ENCODE peak calls at places on chromosomes 2 and 18, in nine cellular contexts. One of them, this sample, is unnamed.

GRCh38 chr2:169260246-169260645 is 102.1 kb downstream of the LRP2 start:
- DNase-seq in HFF-Myc: no peak
- DNase-seq in HL-60: no peak
- DNase-seq in chondrocyte: no peak
- DNase-seq in IMR-90: no peak
- DNase-seq in nephron progenitor cell: no peak
- DNase-seq in psoas muscle: no peak
- DNase-seq in GM13976: no peak
- DNase-seq in AG04449: no peak
- DNase-seq in this sample: no peak

GRCh38 chr18:37085362-37085761 is 256.4 kb downstream of the KIAA1328 start:
- DNase-seq in GM13976: no peak
- DNase-seq in chondrocyte: no peak
- DNase-seq in IMR-90: no peak
- DNase-seq in nephron progenitor cell: no peak
- DNase-seq in HL-60: no peak
- DNase-seq in psoas muscle: no peak
- DNase-seq in AG04449: no peak
- DNase-seq in HFF-Myc: no peak
- DNase-seq in this sample: no peak

GRCh38 chr2:239155806-239156480 is 244.9 kb downstream of the HDAC4 start:
- DNase-seq in AG04449: no peak
- DNase-seq in IMR-90: no peak
- DNase-seq in HFF-Myc: no peak
- DNase-seq in HL-60: no peak
- DNase-seq in GM13976: no peak
- DNase-seq in psoas muscle: no peak
- DNase-seq in chondrocyte: peak
- DNase-seq in nephron progenitor cell: no peak
- DNase-seq in this sample: no peak

GRCh38 chr2:95670167-95670566 is 78.4 kb downstream of the TRIM43 start:
- DNase-seq in IMR-90: peak
- DNase-seq in chondrocyte: no peak
- DNase-seq in HFF-Myc: no peak
- DNase-seq in AG04449: peak
- DNase-seq in psoas muscle: no peak
- DNase-seq in HL-60: no peak
- DNase-seq in nephron progenitor cell: no peak
- DNase-seq in GM13976: no peak
- DNase-seq in this sample: no peak

GRCh38 chr18:51227660-51228059 is 30.2 kb upstream of the MEX3C start:
- DNase-seq in HFF-Myc: no peak
- DNase-seq in IMR-90: no peak
- DNase-seq in chondrocyte: no peak
- DNase-seq in HL-60: no peak
- DNase-seq in psoas muscle: no peak
- DNase-seq in GM13976: no peak
- DNase-seq in nephron progenitor cell: no peak
- DNase-seq in AG04449: no peak
- DNase-seq in this sample: no peak

GRCh38 chr18:73791081-73791480 is 356.6 kb downstream of the FBXO15 start:
- DNase-seq in chondrocyte: no peak
- DNase-seq in IMR-90: peak
- DNase-seq in AG04449: no peak
- DNase-seq in psoas muscle: no peak
- DNase-seq in HFF-Myc: peak
- DNase-seq in GM13976: no peak
- DNase-seq in nephron progenitor cell: no peak
- DNase-seq in HL-60: no peak
- DNase-seq in this sample: no peak

GRCh38 chr2:159185401-159186130 is 100.9 kb downstream of the WDSUB1 start:
- DNase-seq in nephron progenitor cell: no peak
- DNase-seq in HFF-Myc: no peak
- DNase-seq in AG04449: no peak
- DNase-seq in HL-60: no peak
- DNase-seq in GM13976: peak
- DNase-seq in psoas muscle: no peak
- DNase-seq in IMR-90: peak
- DNase-seq in chondrocyte: no peak
- DNase-seq in this sample: peak

GRCh38 chr2:231348173-231348572 is 47.3 kb upstream of the B3GNT7 start:
- DNase-seq in IMR-90: no peak
- DNase-seq in chondrocyte: no peak
- DNase-seq in psoas muscle: no peak
- DNase-seq in nephron progenitor cell: no peak
- DNase-seq in HFF-Myc: no peak
- DNase-seq in GM13976: no peak
- DNase-seq in AG04449: no peak
- DNase-seq in HL-60: no peak
- DNase-seq in this sample: no peak

GRCh38 chr18:74416124-74416523 is 41.0 kb downstream of the DIPK1C start:
- DNase-seq in IMR-90: no peak
- DNase-seq in GM13976: no peak
- DNase-seq in HL-60: no peak
- DNase-seq in nephron progenitor cell: no peak
- DNase-seq in AG04449: no peak
- DNase-seq in psoas muscle: no peak
- DNase-seq in HFF-Myc: no peak
- DNase-seq in chondrocyte: no peak
- DNase-seq in this sample: no peak

GRCh38 chr2:171436307-171436706 is 2.3 kb downstream of the DCAF17 start:
- DNase-seq in psoas muscle: no peak
- DNase-seq in chondrocyte: no peak
- DNase-seq in GM13976: no peak
- DNase-seq in HFF-Myc: no peak
- DNase-seq in AG04449: peak
- DNase-seq in nephron progenitor cell: no peak
- DNase-seq in HL-60: no peak
- DNase-seq in IMR-90: peak
- DNase-seq in this sample: no peak

GRCh38 chr2:227597993-227598392 is 700 bp upstream of the SCYGR2 start:
- DNase-seq in HFF-Myc: no peak
- DNase-seq in AG04449: no peak
- DNase-seq in psoas muscle: no peak
- DNase-seq in chondrocyte: no peak
- DNase-seq in IMR-90: no peak
- DNase-seq in nephron progenitor cell: no peak
- DNase-seq in GM13976: no peak
- DNase-seq in HL-60: no peak
- DNase-seq in this sample: no peak

GRCh38 chr18:60193780-60194179 is 178.8 kb downstream of the MC4R start:
- DNase-seq in HFF-Myc: no peak
- DNase-seq in psoas muscle: no peak
- DNase-seq in GM13976: no peak
- DNase-seq in HL-60: no peak
- DNase-seq in chondrocyte: no peak
- DNase-seq in AG04449: no peak
- DNase-seq in nephron progenitor cell: no peak
- DNase-seq in IMR-90: no peak
- DNase-seq in this sample: no peak

GRCh38 chr2:27033253-27033852 is 588 bp downstream of the TMEM214 start:
- DNase-seq in IMR-90: no peak
- DNase-seq in psoas muscle: no peak
- DNase-seq in chondrocyte: no peak
- DNase-seq in HFF-Myc: no peak
- DNase-seq in nephron progenitor cell: no peak
- DNase-seq in HL-60: no peak
- DNase-seq in GM13976: no peak
- DNase-seq in AG04449: no peak
- DNase-seq in this sample: no peak

GRCh38 chr2:241835605-241836004 is 23.1 kb downstream of the PDCD1 start:
- DNase-seq in HFF-Myc: no peak
- DNase-seq in chondrocyte: no peak
- DNase-seq in nephron progenitor cell: no peak
- DNase-seq in AG04449: no peak
- DNase-seq in IMR-90: no peak
- DNase-seq in psoas muscle: no peak
- DNase-seq in GM13976: no peak
- DNase-seq in HL-60: no peak
- DNase-seq in this sample: peak

GRCh38 chr2:242019344-242019743 is 149.8 kb downstream of the RTP5 start:
- DNase-seq in chondrocyte: no peak
- DNase-seq in IMR-90: no peak
- DNase-seq in HFF-Myc: no peak
- DNase-seq in nephron progenitor cell: no peak
- DNase-seq in AG04449: no peak
- DNase-seq in psoas muscle: no peak
- DNase-seq in HL-60: no peak
- DNase-seq in GM13976: no peak
- DNase-seq in this sample: no peak

GRCh38 chr2:48187503-48187902 is 281.2 kb upstream of the FBXO11 start:
- DNase-seq in IMR-90: no peak
- DNase-seq in chondrocyte: no peak
- DNase-seq in GM13976: no peak
- DNase-seq in HL-60: no peak
- DNase-seq in HFF-Myc: no peak
- DNase-seq in AG04449: no peak
- DNase-seq in psoas muscle: no peak
- DNase-seq in nephron progenitor cell: no peak
- DNase-seq in this sample: no peak

GRCh38 chr2:162232611-162233115 is 10.6 kb downstream of the FAP start:
- DNase-seq in chondrocyte: no peak
- DNase-seq in HFF-Myc: no peak
- DNase-seq in GM13976: no peak
- DNase-seq in psoas muscle: no peak
- DNase-seq in HL-60: no peak
- DNase-seq in IMR-90: no peak
- DNase-seq in nephron progenitor cell: no peak
- DNase-seq in AG04449: no peak
- DNase-seq in this sample: no peak

GRCh38 chr2:134217316-134217715 is 36.6 kb upstream of the MGAT5 start:
- DNase-seq in nephron progenitor cell: no peak
- DNase-seq in GM13976: no peak
- DNase-seq in IMR-90: no peak
- DNase-seq in HFF-Myc: no peak
- DNase-seq in HL-60: no peak
- DNase-seq in chondrocyte: no peak
- DNase-seq in psoas muscle: no peak
- DNase-seq in AG04449: no peak
- DNase-seq in this sample: peak

GRCh38 chr2:134218928-134219707 is 34.8 kb upstream of the MGAT5 start:
- DNase-seq in GM13976: no peak
- DNase-seq in nephron progenitor cell: no peak
- DNase-seq in HL-60: peak
- DNase-seq in IMR-90: no peak
- DNase-seq in psoas muscle: no peak
- DNase-seq in chondrocyte: no peak
- DNase-seq in HFF-Myc: no peak
- DNase-seq in AG04449: no peak
- DNase-seq in this sample: peak

GRCh38 chr2:134217924-134218323 is 35.9 kb upstream of the MGAT5 start:
- DNase-seq in nephron progenitor cell: no peak
- DNase-seq in HFF-Myc: no peak
- DNase-seq in psoas muscle: no peak
- DNase-seq in HL-60: peak
- DNase-seq in AG04449: no peak
- DNase-seq in IMR-90: peak
- DNase-seq in GM13976: no peak
- DNase-seq in chondrocyte: no peak
- DNase-seq in this sample: peak

GRCh38 chr2:134220525-134220924 is 33.3 kb upstream of the MGAT5 start:
- DNase-seq in AG04449: no peak
- DNase-seq in GM13976: no peak
- DNase-seq in chondrocyte: no peak
- DNase-seq in HL-60: peak
- DNase-seq in HFF-Myc: no peak
- DNase-seq in nephron progenitor cell: no peak
- DNase-seq in IMR-90: no peak
- DNase-seq in psoas muscle: no peak
- DNase-seq in this sample: no peak

GRCh38 chr2:134218414-134218813 is 35.5 kb upstream of the MGAT5 start:
- DNase-seq in HL-60: peak
- DNase-seq in chondrocyte: no peak
- DNase-seq in nephron progenitor cell: no peak
- DNase-seq in psoas muscle: no peak
- DNase-seq in HFF-Myc: no peak
- DNase-seq in AG04449: no peak
- DNase-seq in GM13976: no peak
- DNase-seq in IMR-90: no peak
- DNase-seq in this sample: peak
- TF ChIP-seq CTCF in HL-60: no peak
- TF ChIP-seq CTCF in chondrocyte: no peak
- TF ChIP-seq CTCF in nephron progenitor cell: no peak
- TF ChIP-seq CTCF in psoas muscle: no peak
- TF ChIP-seq CTCF in HFF-Myc: no peak
- TF ChIP-seq CTCF in AG04449: no peak
- TF ChIP-seq CTCF in GM13976: no peak
- TF ChIP-seq CTCF in IMR-90: no peak
- TF ChIP-seq CTCF in this sample: peak

GRCh38 chr2:77954931-77955330 is 432.8 kb upstream of the LRRTM4 start:
- DNase-seq in HFF-Myc: no peak
- DNase-seq in AG04449: no peak
- DNase-seq in nephron progenitor cell: no peak
- DNase-seq in IMR-90: no peak
- DNase-seq in HL-60: no peak
- DNase-seq in psoas muscle: no peak
- DNase-seq in GM13976: no peak
- DNase-seq in chondrocyte: no peak
- DNase-seq in this sample: no peak
- TF ChIP-seq CTCF in HFF-Myc: peak
- TF ChIP-seq CTCF in AG04449: no peak
- TF ChIP-seq CTCF in nephron progenitor cell: no peak
- TF ChIP-seq CTCF in IMR-90: no peak
- TF ChIP-seq CTCF in HL-60: no peak
- TF ChIP-seq CTCF in psoas muscle: no peak
- TF ChIP-seq CTCF in GM13976: no peak
- TF ChIP-seq CTCF in chondrocyte: no peak
- TF ChIP-seq CTCF in this sample: peak

GRCh38 chr2:202346180-202346579 is 29.9 kb upstream of the BMPR2 start:
- DNase-seq in HL-60: no peak
- DNase-seq in AG04449: no peak
- DNase-seq in GM13976: no peak
- DNase-seq in nephron progenitor cell: no peak
- DNase-seq in chondrocyte: no peak
- DNase-seq in psoas muscle: no peak
- DNase-seq in IMR-90: no peak
- DNase-seq in HFF-Myc: no peak
- DNase-seq in this sample: no peak
- TF ChIP-seq CTCF in HL-60: no peak
- TF ChIP-seq CTCF in AG04449: no peak
- TF ChIP-seq CTCF in GM13976: no peak
- TF ChIP-seq CTCF in nephron progenitor cell: no peak
- TF ChIP-seq CTCF in chondrocyte: no peak
- TF ChIP-seq CTCF in psoas muscle: no peak
- TF ChIP-seq CTCF in IMR-90: no peak
- TF ChIP-seq CTCF in HFF-Myc: no peak
- TF ChIP-seq CTCF in this sample: no peak

DNA sequence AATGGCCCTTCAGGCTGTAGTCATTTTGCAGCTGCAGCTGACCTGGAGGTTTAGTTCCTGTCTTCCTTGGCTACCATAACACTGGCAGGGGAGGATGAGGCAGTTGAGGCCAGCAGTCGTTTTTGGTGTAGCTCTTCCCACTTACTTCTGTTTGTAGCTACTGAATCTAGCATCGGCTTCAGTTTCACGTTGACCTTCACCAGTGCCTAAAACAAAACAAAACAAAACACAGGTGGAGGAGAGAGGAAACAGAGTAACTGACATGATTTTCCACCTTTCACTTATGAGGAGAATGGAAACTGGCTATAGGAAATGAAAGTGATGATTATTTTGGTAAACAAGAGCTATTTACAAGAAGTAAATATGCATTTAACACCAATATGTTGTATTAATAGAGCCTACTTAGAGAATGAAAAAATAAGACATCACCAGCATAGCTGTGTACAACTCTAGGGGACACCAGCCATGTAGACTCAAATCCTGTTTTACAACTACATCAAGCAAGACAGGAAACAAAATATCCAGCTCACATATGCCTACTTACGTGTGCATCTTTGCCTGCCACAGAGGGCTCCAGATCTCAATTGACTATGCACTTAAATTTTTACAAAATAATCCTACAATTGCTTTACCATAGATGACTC is 236.9 kb downstream of the AGPS start:
- DNase-seq in HL-60: no peak
- DNase-seq in IMR-90: no peak
- DNase-seq in chondrocyte: no peak
- DNase-seq in psoas muscle: no peak
- DNase-seq in GM13976: peak
- DNase-seq in HFF-Myc: no peak
- DNase-seq in AG04449: no peak
- DNase-seq in nephron progenitor cell: no peak
- DNase-seq in this sample: no peak
- TF ChIP-seq CTCF in HL-60: no peak
- TF ChIP-seq CTCF in IMR-90: no peak
- TF ChIP-seq CTCF in chondrocyte: no peak
- TF ChIP-seq CTCF in psoas muscle: no peak
- TF ChIP-seq CTCF in GM13976: no peak
- TF ChIP-seq CTCF in HFF-Myc: no peak
- TF ChIP-seq CTCF in AG04449: no peak
- TF ChIP-seq CTCF in nephron progenitor cell: no peak
- TF ChIP-seq CTCF in this sample: no peak

This sample was measured in activated CD8-positive, alpha-beta T cell treated with anti-CD3 and anti-CD28 coated beads for 36 hours.